ENCODE peak calls at places on chromosomes 13 and 19, in five cellular contexts. One of them, this sample, is unnamed.

GRCh38 chr19:8482696-8483095 is 19.7 kb downstream of the PRAM1 start:
- DNase-seq in cardiac fibroblast: no peak
- DNase-seq in NCI-H1417 treated with DMSO at 0.1 percent for 48 hours: no peak
- DNase-seq in ELF-1: no peak
- DNase-seq in memory B cell: no peak
- DNase-seq in this sample: no peak

GRCh38 chr13:98022210-98022609 is 68.7 kb downstream of the IPO5 start:
- DNase-seq in cardiac fibroblast: peak
- DNase-seq in NCI-H1417 treated with DMSO at 0.1 percent for 48 hours: no peak
- DNase-seq in ELF-1: no peak
- DNase-seq in memory B cell: no peak
- DNase-seq in this sample: no peak

GRCh38 chr13:26881154-26881553 is 120.6 kb upstream of the GPR12 start:
- DNase-seq in cardiac fibroblast: peak
- DNase-seq in NCI-H1417 treated with DMSO at 0.1 percent for 48 hours: no peak
- DNase-seq in ELF-1: no peak
- DNase-seq in memory B cell: no peak
- DNase-seq in this sample: no peak

GRCh38 chr19:50460161-50460765 is 16.0 kb upstream of the EMC10 start:
- DNase-seq in cardiac fibroblast: peak
- DNase-seq in NCI-H1417 treated with DMSO at 0.1 percent for 48 hours: no peak
- DNase-seq in ELF-1: peak
- DNase-seq in memory B cell: peak
- DNase-seq in this sample: no peak

GRCh38 chr19:45159204-45159970 is 1.4 kb downstream of the NKPD1 start:
- DNase-seq in cardiac fibroblast: no peak
- DNase-seq in NCI-H1417 treated with DMSO at 0.1 percent for 48 hours: no peak
- DNase-seq in ELF-1: no peak
- DNase-seq in memory B cell: no peak
- DNase-seq in this sample: no peak

GRCh38 chr19:35931161-35931873 is 4.9 kb upstream of the LRFN3 start:
- DNase-seq in cardiac fibroblast: peak
- DNase-seq in NCI-H1417 treated with DMSO at 0.1 percent for 48 hours: peak
- DNase-seq in ELF-1: peak
- DNase-seq in memory B cell: peak
- DNase-seq in this sample: peak

GRCh38 chr13:40116008-40116407 is 460.5 kb downstream of the COG6 start:
- DNase-seq in cardiac fibroblast: peak
- DNase-seq in NCI-H1417 treated with DMSO at 0.1 percent for 48 hours: no peak
- DNase-seq in ELF-1: peak
- DNase-seq in memory B cell: no peak
- DNase-seq in this sample: peak

GRCh38 chr19:28239270-28239669 is 973.7 kb downstream of the UQCRFS1 start:
- DNase-seq in cardiac fibroblast: peak
- DNase-seq in NCI-H1417 treated with DMSO at 0.1 percent for 48 hours: no peak
- DNase-seq in ELF-1: peak
- DNase-seq in memory B cell: no peak
- DNase-seq in this sample: no peak

GRCh38 chr19:21158523-21159135 is 16.8 kb downstream of the ZNF431 start:
- DNase-seq in cardiac fibroblast: peak
- DNase-seq in NCI-H1417 treated with DMSO at 0.1 percent for 48 hours: no peak
- DNase-seq in ELF-1: no peak
- DNase-seq in memory B cell: no peak
- DNase-seq in this sample: no peak